ENCODE peak calls at places on chromosomes 16 and 17, in seven cellular contexts. One of them, this sample, is unnamed.

GRCh38 chr17:32117399-32117798 is 24.9 kb upstream of the RHOT1 start:
- DNase-seq in GM10248: no peak
- DNase-seq in AG09309: no peak
- DNase-seq in pancreas: no peak
- DNase-seq in fibroblast of mammary gland: no peak
- DNase-seq in D721Med: no peak
- DNase-seq in omental fat pad: no peak
- DNase-seq in this sample: no peak

GRCh38 chr16:81723098-81723723 is 55.9 kb upstream of the PLCG2 start:
- DNase-seq in omental fat pad: no peak
- DNase-seq in fibroblast of mammary gland: peak; percentile 80
- DNase-seq in GM10248: peak; percentile 72
- DNase-seq in AG09309: peak; percentile 53
- DNase-seq in pancreas: no peak
- DNase-seq in D721Med: no peak
- DNase-seq in this sample: peak; percentile 63

GRCh38 chr16:50284131-50284911 is 18.0 kb downstream of the ADCY7 start:
- DNase-seq in GM10248: no peak
- DNase-seq in fibroblast of mammary gland: no peak
- DNase-seq in D721Med: no peak
- DNase-seq in AG09309: no peak
- DNase-seq in pancreas: no peak
- DNase-seq in omental fat pad: no peak
- DNase-seq in this sample: peak; percentile 87

GRCh38 chr17:48555183-48555615 is 10.3 kb upstream of the HOXB2 start:
- DNase-seq in D721Med: no peak
- DNase-seq in AG09309: peak; percentile 59
- DNase-seq in pancreas: no peak
- DNase-seq in omental fat pad: no peak
- DNase-seq in fibroblast of mammary gland: peak; percentile 96
- DNase-seq in GM10248: no peak
- DNase-seq in this sample: no peak

GRCh38 chr17:79244665-79245064 is 170.0 kb downstream of the ENGASE start:
- DNase-seq in GM10248: no peak
- DNase-seq in AG09309: no peak
- DNase-seq in pancreas: no peak
- DNase-seq in D721Med: no peak
- DNase-seq in omental fat pad: no peak
- DNase-seq in fibroblast of mammary gland: no peak
- DNase-seq in this sample: no peak

GRCh38 chr17:80097307-80097630 is 4.1 kb upstream of the GAA start:
- DNase-seq in fibroblast of mammary gland: no peak
- DNase-seq in D721Med: no peak
- DNase-seq in omental fat pad: no peak
- DNase-seq in GM10248: no peak
- DNase-seq in pancreas: no peak
- DNase-seq in AG09309: no peak
- DNase-seq in this sample: no peak

GRCh38 chr17:31405941-31406371 is 14.5 kb downstream of the RAB11FIP4 start:
- DNase-seq in D721Med: no peak
- DNase-seq in pancreas: no peak
- DNase-seq in omental fat pad: no peak
- DNase-seq in GM10248: no peak
- DNase-seq in AG09309: no peak
- DNase-seq in fibroblast of mammary gland: no peak
- DNase-seq in this sample: no peak

GRCh38 chr17:29929544-29930398 is at the start of gene SSH2:
- DNase-seq in D721Med: no peak
- DNase-seq in omental fat pad: peak; percentile 58
- DNase-seq in GM10248: peak; percentile 89
- DNase-seq in pancreas: peak; percentile 86
- DNase-seq in AG09309: no peak
- DNase-seq in fibroblast of mammary gland: peak; percentile 67
- DNase-seq in this sample: peak; percentile 90

GRCh38 chr17:8117980-8118768 is at the start of gene ALOXE3:
- DNase-seq in omental fat pad: no peak
- DNase-seq in AG09309: no peak
- DNase-seq in GM10248: no peak
- DNase-seq in fibroblast of mammary gland: peak; percentile 63
- DNase-seq in D721Med: no peak
- DNase-seq in pancreas: no peak
- DNase-seq in this sample: peak; percentile 45

GRCh38 chr17:59869941-59870218 is 22.9 kb downstream of the TUBD1 start:
- DNase-seq in AG09309: no peak
- DNase-seq in pancreas: no peak
- DNase-seq in omental fat pad: no peak
- DNase-seq in fibroblast of mammary gland: no peak
- DNase-seq in GM10248: no peak
- DNase-seq in D721Med: no peak
- DNase-seq in this sample: no peak

GRCh38 chr17:36641877-36642845 is 40.8 kb downstream of the MRM1 start:
- DNase-seq in GM10248: no peak
- DNase-seq in AG09309: no peak
- DNase-seq in fibroblast of mammary gland: no peak
- DNase-seq in omental fat pad: no peak
- DNase-seq in D721Med: no peak
- DNase-seq in pancreas: no peak
- DNase-seq in this sample: peak; percentile 39

GRCh38 chr17:76279742-76280287 is 14.7 kb downstream of the UBALD2 start:
- DNase-seq in AG09309: no peak
- DNase-seq in omental fat pad: no peak
- DNase-seq in D721Med: no peak
- DNase-seq in pancreas: no peak
- DNase-seq in GM10248: no peak
- DNase-seq in fibroblast of mammary gland: no peak
- DNase-seq in this sample: no peak

GRCh38 chr16:67428146-67428731 is 2.7 kb upstream of the HSD11B2 start:
- DNase-seq in omental fat pad: no peak
- DNase-seq in GM10248: peak; percentile 83
- DNase-seq in D721Med: peak; percentile 49
- DNase-seq in AG09309: no peak
- DNase-seq in fibroblast of mammary gland: peak; percentile 60
- DNase-seq in pancreas: peak; percentile 74
- DNase-seq in this sample: peak; percentile 87

GRCh38 chr17:45353047-45353446 is 36.2 kb upstream of the MAP3K14 start:
- DNase-seq in D721Med: no peak
- DNase-seq in fibroblast of mammary gland: no peak
- DNase-seq in AG09309: no peak
- DNase-seq in omental fat pad: no peak
- DNase-seq in GM10248: peak; percentile 66
- DNase-seq in pancreas: no peak
- DNase-seq in this sample: no peak

DNA sequence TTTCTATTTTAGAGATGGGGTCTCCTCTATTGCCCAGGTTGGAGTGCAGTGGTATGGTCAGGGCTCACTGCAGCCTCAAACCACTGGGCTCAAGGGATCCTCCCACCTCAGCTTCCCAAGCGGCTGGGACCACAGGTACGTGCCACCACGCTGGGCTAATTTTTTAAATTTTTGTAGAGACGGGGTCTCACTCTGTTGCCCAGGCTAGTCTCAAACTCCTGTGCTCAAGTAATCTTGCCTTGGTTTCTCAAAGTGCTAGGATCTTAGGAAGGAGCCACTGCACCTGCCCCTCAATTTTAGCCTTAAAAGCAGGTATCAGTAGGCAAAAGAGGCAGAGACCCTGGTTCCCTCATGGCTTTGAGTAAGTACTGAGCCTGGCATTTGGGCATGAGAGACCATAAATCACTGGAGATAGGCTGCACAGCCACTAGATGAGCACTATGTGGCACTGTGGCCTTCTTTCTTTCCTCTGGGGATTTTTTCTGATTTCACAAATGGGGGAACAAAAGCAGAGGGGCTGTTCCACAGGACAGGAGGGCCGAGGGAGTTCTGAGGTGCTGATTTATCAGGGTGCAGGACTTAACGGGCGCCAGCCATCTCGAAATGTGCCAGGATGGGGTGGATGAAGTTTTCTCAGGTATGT is 82.2 kb downstream of the PLXDC1 start:
- DNase-seq in omental fat pad: no peak
- DNase-seq in GM10248: peak; percentile 78
- DNase-seq in D721Med: peak; percentile 83
- DNase-seq in fibroblast of mammary gland: peak; percentile 53
- DNase-seq in pancreas: no peak
- DNase-seq in AG09309: no peak
- DNase-seq in this sample: peak; percentile 47
- TF ChIP-seq CTCF in omental fat pad: no peak
- TF ChIP-seq CTCF in GM10248: peak; percentile 72
- TF ChIP-seq CTCF in D721Med: peak; percentile 90
- TF ChIP-seq CTCF in fibroblast of mammary gland: peak; percentile 62
- TF ChIP-seq CTCF in pancreas: peak; percentile 37
- TF ChIP-seq CTCF in AG09309: peak; percentile 79
- TF ChIP-seq CTCF in this sample: peak; percentile 78

DNA sequence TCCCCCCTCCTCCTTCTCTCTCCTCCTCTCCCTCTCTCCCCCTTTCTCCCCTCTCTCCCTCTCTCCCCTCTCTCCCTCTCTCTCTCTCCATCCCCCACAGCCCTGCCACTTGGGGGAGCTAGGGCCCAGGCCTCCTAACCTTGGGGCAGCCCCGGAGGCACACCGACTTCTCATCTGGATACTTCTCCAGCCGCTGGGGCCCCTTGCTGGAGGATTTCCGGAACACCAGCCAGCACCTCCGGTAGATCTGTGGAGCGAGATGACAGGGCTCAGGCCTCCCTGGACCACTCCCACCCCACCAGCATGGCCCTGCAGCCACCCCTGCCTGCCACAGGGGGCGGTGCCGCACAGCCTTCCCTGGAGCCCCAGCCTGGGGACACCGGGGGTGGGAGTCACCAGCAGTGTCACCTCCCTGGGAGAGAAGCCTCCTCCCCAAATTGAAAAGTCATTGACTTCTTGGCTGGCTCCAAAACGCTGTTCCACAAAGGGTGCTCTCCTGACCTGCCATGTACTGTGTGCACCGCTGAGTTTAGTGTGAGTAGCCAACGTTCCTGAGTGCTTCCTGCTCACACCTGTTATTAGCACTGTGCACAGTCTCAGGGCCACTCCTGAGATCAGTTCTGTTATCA is 10.5 kb downstream of the DOK4 start:
- DNase-seq in D721Med: no peak
- DNase-seq in AG09309: no peak
- DNase-seq in GM10248: peak; percentile 89
- DNase-seq in pancreas: no peak
- DNase-seq in omental fat pad: no peak
- DNase-seq in fibroblast of mammary gland: peak; percentile 18
- DNase-seq in this sample: peak; percentile 91
- TF ChIP-seq CTCF in D721Med: peak; percentile 37
- TF ChIP-seq CTCF in AG09309: peak; percentile 47
- TF ChIP-seq CTCF in GM10248: peak; percentile 49
- TF ChIP-seq CTCF in pancreas: no peak
- TF ChIP-seq CTCF in omental fat pad: no peak
- TF ChIP-seq CTCF in fibroblast of mammary gland: peak; percentile 56
- TF ChIP-seq CTCF in this sample: peak; percentile 81

GRCh38 chr17:46763416-46763815 is 55.1 kb downstream of the WNT3 start:
- DNase-seq in D721Med: no peak
- DNase-seq in fibroblast of mammary gland: no peak
- DNase-seq in AG09309: no peak
- DNase-seq in GM10248: no peak
- DNase-seq in omental fat pad: no peak
- DNase-seq in pancreas: no peak
- DNase-seq in this sample: no peak
- TF ChIP-seq CTCF in D721Med: no peak
- TF ChIP-seq CTCF in fibroblast of mammary gland: no peak
- TF ChIP-seq CTCF in AG09309: no peak
- TF ChIP-seq CTCF in GM10248: no peak
- TF ChIP-seq CTCF in omental fat pad: no peak
- TF ChIP-seq CTCF in pancreas: no peak
- TF ChIP-seq CTCF in this sample: no peak

DNA sequence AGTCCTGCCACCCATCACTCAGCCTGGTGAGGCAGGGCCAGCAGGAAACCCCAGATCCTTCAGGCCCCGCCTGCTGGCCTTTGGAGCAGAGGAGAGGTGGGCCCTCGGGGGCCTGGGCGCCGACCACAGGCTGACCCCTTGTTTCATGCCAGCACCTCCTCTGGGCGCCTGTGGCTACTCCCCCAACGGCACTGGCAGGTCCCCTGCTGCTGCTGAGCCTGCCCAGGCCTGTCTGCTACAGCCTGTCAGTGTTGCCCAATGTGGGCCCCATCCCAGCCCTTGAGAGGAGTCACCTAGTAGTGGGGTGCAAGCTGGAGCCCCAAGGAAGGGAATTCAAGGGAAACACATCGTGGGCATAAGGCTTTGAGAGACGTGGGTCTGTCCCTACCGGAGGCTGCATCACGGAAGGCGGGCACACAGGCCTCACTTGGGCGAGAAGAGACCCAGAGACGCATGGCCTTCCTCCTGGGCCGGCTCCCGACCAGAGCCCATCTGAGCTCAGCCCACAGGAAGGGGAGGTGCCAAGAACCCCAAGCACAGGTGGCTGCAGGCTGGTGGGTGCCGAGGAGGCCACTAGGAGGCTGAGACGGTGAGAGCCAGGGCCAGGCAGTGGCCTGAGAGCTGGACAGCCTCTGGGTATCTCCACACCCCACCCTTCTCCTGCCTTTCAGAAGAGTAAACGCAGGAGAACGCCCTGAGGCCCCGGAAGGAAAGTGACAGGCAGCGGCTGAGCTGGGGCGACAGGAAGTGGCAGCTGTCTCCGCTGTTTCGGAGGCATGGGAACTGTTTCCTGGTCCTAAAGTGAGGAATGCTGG is 8.1 kb upstream of the FASN start:
- DNase-seq in fibroblast of mammary gland: no peak
- DNase-seq in AG09309: no peak
- DNase-seq in GM10248: peak; percentile 92
- DNase-seq in pancreas: no peak
- DNase-seq in D721Med: no peak
- DNase-seq in omental fat pad: no peak
- DNase-seq in this sample: peak; percentile 81
- TF ChIP-seq CTCF in fibroblast of mammary gland: no peak
- TF ChIP-seq CTCF in AG09309: peak; percentile 15
- TF ChIP-seq CTCF in GM10248: peak; percentile 49
- TF ChIP-seq CTCF in pancreas: peak; percentile 10
- TF ChIP-seq CTCF in D721Med: no peak
- TF ChIP-seq CTCF in omental fat pad: no peak
- TF ChIP-seq CTCF in this sample: peak; percentile 48

GRCh38 chr16:68617735-68618134 is 27.4 kb upstream of the CDH3 start:
- DNase-seq in D721Med: no peak
- DNase-seq in AG09309: no peak
- DNase-seq in fibroblast of mammary gland: no peak
- DNase-seq in GM10248: no peak
- DNase-seq in omental fat pad: no peak
- DNase-seq in pancreas: no peak
- DNase-seq in this sample: no peak
- TF ChIP-seq CTCF in D721Med: no peak
- TF ChIP-seq CTCF in AG09309: no peak
- TF ChIP-seq CTCF in fibroblast of mammary gland: no peak
- TF ChIP-seq CTCF in GM10248: no peak
- TF ChIP-seq CTCF in omental fat pad: no peak
- TF ChIP-seq CTCF in pancreas: no peak
- TF ChIP-seq CTCF in this sample: no peak